ENCODE peak calls at places on chromosomes 5 and 9, in six cellular contexts. A, Q, O, P, S and J are unnamed samples.

GRCh38 chr5:92801921-92802320 is 779.1 kb downstream of the NR2F1-AS1 start:
- DNase-seq in O (no peak), P (no peak), S (no peak), A (no peak), Q (no peak), J (no peak)

GRCh38 chr9:38453835-38454234 is 29.6 kb upstream of the IGFBPL1 start:
- DNase-seq in Q (no peak), P (no peak), O (no peak), S (no peak), A (no peak), J (no peak)

GRCh38 chr5:144004146-144004545 is 166.3 kb downstream of the YIPF5 start:
- DNase-seq in Q (no peak), O (no peak), A (no peak), S (no peak), P (no peak), J (no peak)

GRCh38 chr5:96083361-96083881 is 121.8 kb upstream of the ELL2 start:
- DNase-seq in A (no peak), Q (no peak), O (no peak), P (no peak), S (no peak), J (no peak)

GRCh38 chr9:136964171-136964689 is 12.2 kb downstream of the LCN12 start:
- DNase-seq in A (no peak), P (peak), Q (no peak), S (no peak), O (no peak), J (no peak)

GRCh38 chr5:2747372-2748179 is 3.9 kb downstream of the IRX2 start:
- DNase-seq in P (no peak), Q (no peak), S (no peak), A (no peak), O (no peak), J (no peak)

GRCh38 chr5:171845857-171846785 is 60.5 kb downstream of the SMIM23 start:
- DNase-seq in O (no peak), S (no peak), Q (no peak), P (no peak), A (no peak), J (no peak)

GRCh38 chr5:34582364-34582763 is 73.8 kb upstream of the RAI14 start:
- DNase-seq in O (no peak), P (no peak), Q (no peak), A (peak), S (no peak), J (no peak)

GRCh38 chr9:93085676-93086075 is 10.3 kb upstream of the CARD19 start:
- DNase-seq in S (no peak), Q (no peak), A (no peak), O (no peak), P (no peak), J (peak)

GRCh38 chr5:58849995-58850667 is 267.3 kb downstream of the RAB3C start:
- DNase-seq in O (peak), S (peak), A (peak), P (peak), Q (no peak), J (peak)

GRCh38 chr5:159316519-159317383 is 13.5 kb downstream of the IL12B start:
- DNase-seq in A (peak), S (no peak), P (peak), Q (no peak), O (peak), J (no peak)

GRCh38 chr5:59500014-59500413 is 393.5 kb downstream of the PDE4D start:
- DNase-seq in P (no peak), A (no peak), Q (no peak), S (no peak), O (no peak), J (no peak)

GRCh38 chr5:167678457-167678856 is 613.0 kb upstream of the WWC1 start:
- DNase-seq in P (no peak), S (no peak), O (no peak), Q (no peak), A (no peak), J (no peak)

GRCh38 chr9:123607479-123607878 is 251.5 kb downstream of the CRB2 start:
- DNase-seq in P (no peak), A (no peak), Q (no peak), S (no peak), O (peak), J (no peak)

GRCh38 chr5:35083150-35083549 is 35.4 kb upstream of the AGXT2 start:
- DNase-seq in S (no peak), P (no peak), Q (no peak), O (no peak), A (no peak), J (no peak)

GRCh38 chr5:80105698-80106439 is 70.7 kb downstream of the THBS4 start:
- DNase-seq in Q (no peak), P (no peak), A (no peak), S (no peak), O (no peak), J (no peak)

GRCh38 chr9:37424686-37425297 is 2.3 kb downstream of the GRHPR start:
- DNase-seq in O (no peak), A (no peak), Q (no peak), S (peak), P (no peak), J (no peak)

GRCh38 chr5:37849641-37850040 is 9.8 kb upstream of the GDNF start:
- DNase-seq in O (no peak), Q (no peak), A (no peak), P (no peak), S (no peak), J (no peak)
- TF ChIP-seq CTCF in O (no peak), Q (no peak), A (no peak), P (no peak), S (no peak), J (no peak)

GRCh38 chr5:56426658-56427057 is 193.5 kb upstream of the ANKRD55 start:
- DNase-seq in A (no peak), Q (no peak), O (no peak), S (no peak), P (no peak), J (no peak)

GRCh38 chr5:56419667-56420066 is 186.5 kb upstream of the ANKRD55 start:
- DNase-seq in A (no peak), S (no peak), Q (no peak), O (no peak), P (no peak), J (no peak)

GRCh38 chr5:56420323-56420722 is 187.2 kb upstream of the ANKRD55 start:
- DNase-seq in A (no peak), P (no peak), Q (no peak), O (no peak), S (no peak), J (no peak)

GRCh38 chr5:56422060-56422762 is 189.1 kb upstream of the ANKRD55 start:
- DNase-seq in S (no peak), A (peak), O (no peak), Q (no peak), P (peak), J (no peak)
- H3K27ac ChIP-seq in S (peak), A (no peak), O (no peak), Q (peak), P (peak), J (peak)

DNA sequence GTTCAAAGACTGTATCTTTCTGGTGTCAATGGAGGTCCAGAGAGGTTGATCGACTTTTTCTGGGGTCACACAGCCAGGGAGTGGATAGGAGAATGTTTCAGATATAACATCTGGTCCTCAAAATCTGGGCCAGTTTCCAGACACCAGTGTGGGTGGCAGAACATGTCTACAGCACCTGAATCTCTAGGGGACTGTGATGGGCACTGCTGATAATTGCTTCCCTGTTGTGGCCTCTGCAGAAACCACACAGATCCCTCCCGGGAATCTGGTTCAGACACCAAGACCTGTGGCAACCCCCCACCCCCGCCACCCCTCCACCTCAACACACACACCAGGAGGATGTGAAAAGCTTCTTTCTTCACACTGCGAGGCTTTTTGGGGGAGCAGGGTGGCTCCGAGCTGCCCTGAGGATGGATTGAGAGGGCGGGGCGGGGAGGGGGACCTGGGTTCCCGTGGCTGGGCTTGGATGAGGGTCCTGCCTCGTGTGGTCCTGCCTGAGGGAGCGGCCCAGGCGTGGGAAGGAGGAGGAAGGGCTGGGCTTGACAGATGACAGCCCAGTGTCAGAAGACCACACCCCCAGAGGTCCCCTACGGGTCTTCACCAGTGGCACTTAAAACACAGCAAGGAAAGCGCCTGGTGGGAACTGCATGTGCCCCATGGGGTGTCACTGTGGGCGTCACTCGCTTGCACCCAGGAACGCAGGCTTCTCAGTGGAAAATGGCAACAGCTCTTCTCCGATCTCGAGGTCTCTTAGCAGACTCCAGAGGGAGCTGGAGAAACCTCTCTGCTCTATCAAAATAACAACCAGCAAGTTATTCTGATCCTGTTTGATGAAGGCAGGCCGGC is 55.2 kb downstream of the TRIP13 start:
- DNase-seq in S (no peak), A (no peak), O (no peak), P (no peak), Q (no peak), J (no peak)
- TF ChIP-seq CTCF in S (no peak), A (no peak), O (no peak), P (no peak), Q (no peak), J (no peak)

DNA sequence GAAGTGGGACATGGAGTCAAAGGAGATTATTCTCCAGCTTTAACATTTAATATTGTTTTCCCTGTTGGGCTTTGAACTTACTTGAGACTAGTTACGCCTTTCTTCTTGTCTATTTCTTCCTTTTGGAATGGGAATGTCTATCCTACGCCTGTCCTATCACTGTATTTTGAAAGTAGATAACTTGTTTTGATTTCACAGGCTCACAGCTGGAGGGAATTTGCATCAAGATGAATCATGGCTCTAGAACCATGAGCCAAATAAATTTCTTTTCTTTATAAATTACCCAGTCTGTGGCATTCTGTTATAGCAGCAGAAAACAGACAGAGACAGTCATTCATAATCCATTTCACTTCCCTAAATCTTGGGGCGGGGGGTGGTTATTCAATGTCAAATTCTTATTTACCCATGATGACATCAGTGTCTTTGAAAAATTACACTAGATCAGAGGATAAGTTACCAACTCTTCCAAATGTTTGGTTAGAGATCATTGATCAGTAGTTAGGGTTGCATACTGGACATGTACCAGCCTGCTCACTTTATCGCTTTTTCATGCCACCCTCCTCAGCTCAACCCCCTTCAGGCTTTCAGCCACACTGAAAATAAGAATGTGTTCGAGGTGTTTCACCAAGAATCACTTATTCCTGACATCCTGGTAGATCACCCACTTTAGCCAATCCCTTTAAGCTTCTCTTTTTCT is 419.6 kb upstream of the PIK3R1 start:
- DNase-seq in P (no peak), S (no peak), A (no peak), Q (no peak), O (no peak), J (no peak)
- H3K27ac ChIP-seq in P (no peak), S (no peak), A (no peak), Q (no peak), O (no peak), J (no peak)

GRCh38 chr9:89592201-89592815 is 12.5 kb upstream of the GADD45G start:
- DNase-seq in S (no peak), A (no peak), Q (no peak), O (no peak), P (no peak), J (no peak)

GRCh38 chr9:89594811-89595550 is 9.8 kb upstream of the GADD45G start:
- DNase-seq in P (no peak), A (no peak), S (no peak), Q (no peak), O (no peak), J (no peak)

GRCh38 chr9:89592963-89593775 is 11.6 kb upstream of the GADD45G start:
- DNase-seq in P (no peak), O (no peak), A (no peak), S (no peak), Q (no peak), J (no peak)

GRCh38 chr9:89595646-89596045 is 9.2 kb upstream of the GADD45G start:
- DNase-seq in S (no peak), A (no peak), O (no peak), P (no peak), Q (no peak), J (no peak)

GRCh38 chr9:89593776-89594427 is 10.9 kb upstream of the GADD45G start:
- DNase-seq in O (peak), A (no peak), S (peak), P (peak), Q (no peak), J (no peak)
- TF ChIP-seq CTCF in O (peak), A (peak), S (peak), P (peak), Q (no peak), J (peak)

DNA sequence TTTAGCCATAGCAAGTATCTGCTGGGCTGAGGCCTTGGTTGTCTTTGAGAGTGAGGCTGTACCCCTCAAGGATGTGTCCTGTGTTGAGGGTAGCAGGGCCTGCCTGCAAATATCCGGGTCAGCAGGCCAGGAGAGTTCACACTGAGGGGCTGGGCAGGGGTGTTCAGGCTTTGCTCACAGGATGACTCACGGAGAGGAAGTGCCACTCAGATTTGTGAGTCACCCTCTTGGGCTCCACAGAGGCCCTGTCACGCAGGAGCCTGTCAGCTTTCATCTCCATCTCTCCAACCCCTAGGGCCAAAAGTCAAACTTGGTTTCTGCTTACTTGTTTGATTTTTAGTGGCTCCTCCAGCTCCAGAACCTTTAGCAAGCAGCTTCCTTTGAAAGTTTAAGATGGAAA is 211.5 kb downstream of the SEC61B start:
- DNase-seq in A (no peak), O (peak), S (no peak), P (no peak), Q (peak), J (peak)
- H3K27ac ChIP-seq in A (no peak), O (no peak), S (no peak), P (no peak), Q (no peak), J (peak)

DNA sequence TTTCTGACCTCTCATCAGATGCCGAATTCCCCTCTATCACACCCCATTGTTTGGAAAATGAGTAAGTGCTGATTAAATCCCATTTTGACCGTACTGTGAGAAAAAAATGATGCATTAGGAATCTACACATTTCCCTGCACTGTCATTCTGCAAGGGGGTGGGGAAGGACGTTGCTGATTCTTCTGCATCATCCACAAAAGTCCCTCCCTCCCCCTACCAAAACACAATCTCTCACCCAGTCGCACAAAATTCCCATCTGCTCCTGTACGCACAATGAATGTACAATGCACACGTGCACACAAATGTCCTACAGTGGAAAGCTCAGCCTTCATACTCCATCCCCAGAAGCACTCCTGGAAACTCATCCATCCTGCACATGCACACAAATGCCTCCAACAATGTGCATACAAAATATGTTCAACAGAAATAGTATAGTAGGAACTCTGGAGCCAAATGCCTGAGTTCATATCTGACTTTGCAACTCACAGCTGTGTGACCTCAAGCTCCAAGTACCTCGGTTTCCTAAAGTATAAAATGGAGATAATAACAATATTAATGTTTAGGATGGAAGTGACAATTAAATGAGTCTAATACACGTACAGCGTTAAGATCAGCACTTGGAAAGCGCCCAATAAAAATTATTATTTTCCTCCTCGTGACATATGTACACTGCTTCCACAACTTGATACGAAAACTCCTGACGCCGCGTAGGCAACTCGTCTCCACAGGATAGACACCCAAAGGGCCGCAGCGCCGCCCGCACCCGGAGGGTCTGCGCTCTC is 805 bp downstream of the TNIP1 start:
- DNase-seq in A (peak), S (no peak), O (no peak), Q (no peak), P (no peak), J (no peak)
- TF ChIP-seq CTCF in A (no peak), S (no peak), O (no peak), Q (no peak), P (no peak), J (no peak)

DNA sequence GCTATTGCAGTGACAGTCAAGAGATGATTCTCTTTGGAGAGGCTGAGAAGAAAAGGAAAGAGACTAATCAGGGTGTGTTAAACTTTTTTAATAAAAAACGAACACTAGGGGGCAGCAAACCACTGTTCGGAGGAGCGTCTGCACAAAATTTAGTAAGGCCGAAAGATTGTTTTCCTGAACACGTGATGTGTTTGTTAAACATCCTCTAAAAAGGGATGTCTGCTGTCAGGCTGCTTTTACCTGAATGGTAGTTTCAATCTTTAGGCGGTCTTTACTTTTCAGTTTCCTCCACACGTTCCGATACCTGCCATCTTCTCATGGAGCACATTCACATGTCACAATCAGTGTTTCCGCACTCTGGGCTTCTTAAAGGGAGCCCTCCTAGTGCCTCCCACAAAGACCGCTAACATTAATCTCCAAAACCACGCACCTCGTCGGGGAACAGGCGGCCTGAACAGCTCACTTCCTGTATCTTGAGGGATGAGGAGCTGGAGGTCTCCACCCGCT is 125.2 kb downstream of the GPBP1 start:
- DNase-seq in S (no peak), O (peak), P (no peak), A (peak), Q (no peak), J (no peak)
- H3K27ac ChIP-seq in S (no peak), O (no peak), P (no peak), A (no peak), Q (no peak), J (no peak)